ENCODE peak calls at places on chromosomes 5 and 9, in eight cellular contexts. V, C, R, E, P, S, O and M are unnamed samples.

GRCh38 chr5:8034852-8035251 is 165.9 kb downstream of the MTRR start:
- DNase-seq in S (no peak), O (no peak), E (no peak), P (no peak), V (no peak), C (no peak), R (no peak), M (no peak)

GRCh38 chr9:7376838-7377237 is 422.7 kb downstream of the DMAC1 start:
- DNase-seq in V (no peak), S (no peak), R (no peak), C (peak; percentile 5), E (no peak), O (no peak), P (no peak), M (no peak)

GRCh38 chr5:89320889-89321288 is 437.9 kb upstream of the MEF2C start:
- DNase-seq in S (no peak), E (no peak), C (no peak), R (no peak), V (no peak), O (no peak), P (no peak), M (no peak)

GRCh38 chr9:125258832-125259534 is 2.6 kb upstream of the GAPVD1 start:
- DNase-seq in E (no peak), P (no peak), O (no peak), S (no peak), V (no peak), R (no peak), C (no peak), M (no peak)

GRCh38 chr5:145536133-145536532 is 299.0 kb downstream of the PRELID2 start:
- DNase-seq in S (no peak), E (no peak), V (peak; percentile 17), R (no peak), O (no peak), P (no peak), C (no peak), M (no peak)

GRCh38 chr5:178113141-178113787 is at the start of gene N4BP3:
- DNase-seq in P (peak; percentile 67), C (peak; percentile 19), V (peak; percentile 18), O (peak; percentile 80), E (peak; percentile 81), S (peak; percentile 78), R (peak; percentile 89), M (peak; percentile 54)

GRCh38 chr5:126364206-126364902 is 58.9 kb upstream of the GRAMD2B start:
- DNase-seq in R (no peak), O (no peak), V (no peak), S (no peak), P (no peak), E (no peak), C (no peak), M (no peak)

GRCh38 chr5:151675956-151676712 is 10.6 kb downstream of the SPARC start:
- DNase-seq in E (peak; percentile 40), O (no peak), P (no peak), S (no peak), C (no peak), R (no peak), V (peak; percentile 51), M (peak; percentile 67)

GRCh38 chr9:130201399-130201873 is 29.2 kb downstream of the NCS1 start:
- DNase-seq in C (no peak), O (no peak), V (no peak), E (no peak), P (no peak), S (no peak), R (no peak), M (no peak)

GRCh38 chr5:35852084-35852734 is 4.5 kb upstream of the IL7R start:
- DNase-seq in C (no peak), S (no peak), V (no peak), R (peak; percentile 45), E (peak; percentile 15), O (peak; percentile 49), P (no peak), M (no peak)

GRCh38 chr5:116640236-116640635 is 65.6 kb upstream of the SEMA6A start:
- DNase-seq in C (no peak), R (no peak), O (no peak), P (no peak), E (no peak), S (no peak), V (no peak), M (no peak)

GRCh38 chr5:88680253-88681132 is 202.5 kb downstream of the MEF2C start:
- DNase-seq in V (peak; percentile 39), O (peak; percentile 66), S (peak; percentile 51), R (peak; percentile 80), E (peak; percentile 74), C (peak; percentile 83), P (peak; percentile 77), M (peak; percentile 51)

GRCh38 chr9:32571969-32572899 is 725 bp downstream of the NDUFB6 start:
- DNase-seq in E (peak; percentile 90), P (peak; percentile 56), R (peak; percentile 75), S (peak; percentile 32), O (peak; percentile 51), V (peak; percentile 79), C (peak; percentile 78), M (peak; percentile 90)

GRCh38 chr9:137785704-137786161 is 91.8 kb upstream of the CACNA1B start:
- DNase-seq in R (no peak), C (no peak), P (no peak), S (no peak), E (no peak), V (no peak), O (no peak), M (no peak)

GRCh38 chr9:33106827-33107621 is 30.6 kb upstream of the SMU1 start:
- DNase-seq in O (no peak), C (peak; percentile 91), V (peak; percentile 98), P (no peak), R (no peak), S (no peak), E (peak; percentile 86), M (peak; percentile 50)

GRCh38 chr9:105608685-105609598 is 51.0 kb downstream of the FKTN start:
- DNase-seq in P (no peak), R (no peak), S (no peak), V (peak; percentile 70), C (peak; percentile 49), O (no peak), E (peak; percentile 76), M (peak; percentile 38)

GRCh38 chr5:174139623-174140022 is 94.1 kb downstream of the NSG2 start:
- DNase-seq in V (no peak), R (no peak), C (no peak), E (no peak), O (no peak), S (no peak), P (no peak), M (no peak)

GRCh38 chr5:57277085-57277484 is 103.2 kb downstream of the GPBP1 start:
- DNase-seq in C (peak; percentile 36), O (no peak), S (no peak), V (peak; percentile 69), E (peak; percentile 49), R (no peak), P (no peak), M (peak; percentile 24)

GRCh38 chr9:79134654-79135053 is 437.1 kb upstream of the TLE4 start:
- DNase-seq in S (no peak), O (no peak), V (no peak), E (peak; percentile 21), P (no peak), R (no peak), C (peak; percentile 6), M (peak; percentile 67)

GRCh38 chr5:180644825-180645608 is 4.4 kb downstream of the FLT4 start:
- DNase-seq in P (no peak), C (no peak), E (no peak), O (no peak), S (no peak), R (no peak), V (no peak), M (peak; percentile 96)

GRCh38 chr9:137168907-137169763 is 716 bp downstream of the LRRC26 start:
- DNase-seq in V (peak; percentile 15), P (no peak), O (no peak), E (peak; percentile 66), C (peak; percentile 17), S (no peak), R (no peak), M (peak; percentile 25)

GRCh38 chr5:80408976-80409926 is 1.4 kb downstream of the ZFYVE16 start:
- DNase-seq in S (no peak), O (no peak), E (peak; percentile 28), V (peak; percentile 16), P (no peak), R (no peak), C (peak; percentile 34), M (no peak)

GRCh38 chr5:144549580-144549979 is 378.9 kb downstream of the KCTD16 start:
- DNase-seq in P (no peak), E (peak; percentile 34), S (no peak), R (no peak), O (no peak), V (peak; percentile 84), C (peak; percentile 73), M (no peak)